ENCODE peak calls at places on chromosomes 12 and 14, in four cellular contexts. One of them, this sample, is unnamed.

GRCh38 chr14:101019974-101020710 is 116.6 kb upstream of the RTL1 start:
- DNase-seq in dorsolateral prefrontal cortex: peak
- DNase-seq in mucosa of descending colon: no peak
- DNase-seq in NB4: no peak
- DNase-seq in this sample: peak

GRCh38 chr12:7947011-7947410 is 11.0 kb upstream of the SLC2A3 start:
- DNase-seq in dorsolateral prefrontal cortex: no peak
- DNase-seq in mucosa of descending colon: no peak
- DNase-seq in NB4: no peak
- DNase-seq in this sample: no peak

GRCh38 chr14:49992901-49993335 is 100.0 kb downstream of the ARF6 start:
- DNase-seq in dorsolateral prefrontal cortex: no peak
- DNase-seq in mucosa of descending colon: no peak
- DNase-seq in NB4: no peak
- DNase-seq in this sample: no peak

GRCh38 chr12:122123761-122124145 is 45.2 kb downstream of the MLXIP start:
- DNase-seq in dorsolateral prefrontal cortex: no peak
- DNase-seq in mucosa of descending colon: no peak
- DNase-seq in NB4: no peak
- DNase-seq in this sample: no peak

GRCh38 chr12:103851127-103851526 is 10.1 kb upstream of the NT5DC3 start:
- DNase-seq in dorsolateral prefrontal cortex: no peak
- DNase-seq in mucosa of descending colon: no peak
- DNase-seq in NB4: no peak
- DNase-seq in this sample: no peak

GRCh38 chr14:104940526-104941150 is 16.0 kb downstream of the PLD4 start:
- DNase-seq in dorsolateral prefrontal cortex: no peak
- DNase-seq in mucosa of descending colon: no peak
- DNase-seq in NB4: no peak
- DNase-seq in this sample: no peak

GRCh38 chr12:6438345-6438744 is 6.4 kb upstream of the CD27 start:
- DNase-seq in dorsolateral prefrontal cortex: no peak
- DNase-seq in mucosa of descending colon: no peak
- DNase-seq in NB4: no peak
- DNase-seq in this sample: no peak

GRCh38 chr12:3336606-3337311 is 154.2 kb upstream of the PRMT8 start:
- DNase-seq in dorsolateral prefrontal cortex: peak
- DNase-seq in mucosa of descending colon: no peak
- DNase-seq in NB4: no peak
- DNase-seq in this sample: no peak

GRCh38 chr12:51320695-51321320 is 3.2 kb downstream of the BIN2 start:
- DNase-seq in dorsolateral prefrontal cortex: no peak
- DNase-seq in mucosa of descending colon: no peak
- DNase-seq in NB4: peak
- DNase-seq in this sample: no peak

GRCh38 chr14:59126714-59127436 is 61.6 kb upstream of the DAAM1 start:
- DNase-seq in dorsolateral prefrontal cortex: no peak
- DNase-seq in mucosa of descending colon: peak
- DNase-seq in NB4: peak
- DNase-seq in this sample: no peak

GRCh38 chr12:18239561-18239960 is 21.8 kb upstream of the PIK3C2G start:
- DNase-seq in dorsolateral prefrontal cortex: no peak
- DNase-seq in mucosa of descending colon: no peak
- DNase-seq in NB4: no peak
- DNase-seq in this sample: no peak

GRCh38 chr12:109807954-109808353 is 25.2 kb downstream of the TRPV4 start:
- DNase-seq in dorsolateral prefrontal cortex: no peak
- DNase-seq in mucosa of descending colon: no peak
- DNase-seq in NB4: no peak
- DNase-seq in this sample: no peak

GRCh38 chr12:109803678-109804077 is 29.5 kb downstream of the TRPV4 start:
- DNase-seq in dorsolateral prefrontal cortex: no peak
- DNase-seq in mucosa of descending colon: no peak
- DNase-seq in NB4: no peak
- DNase-seq in this sample: no peak

GRCh38 chr12:109808876-109809646 is 24.1 kb downstream of the TRPV4 start:
- DNase-seq in dorsolateral prefrontal cortex: no peak
- DNase-seq in mucosa of descending colon: no peak
- DNase-seq in NB4: no peak
- DNase-seq in this sample: no peak

GRCh38 chr12:109802828-109803227 is 30.4 kb downstream of the TRPV4 start:
- DNase-seq in dorsolateral prefrontal cortex: no peak
- DNase-seq in mucosa of descending colon: no peak
- DNase-seq in NB4: no peak
- DNase-seq in this sample: no peak

GRCh38 chr12:109804820-109805761 is 28.1 kb downstream of the TRPV4 start:
- DNase-seq in dorsolateral prefrontal cortex: peak
- DNase-seq in mucosa of descending colon: peak
- DNase-seq in NB4: peak
- DNase-seq in this sample: peak
- TF ChIP-seq CTCF in dorsolateral prefrontal cortex: peak
- TF ChIP-seq CTCF in mucosa of descending colon: peak
- TF ChIP-seq CTCF in NB4: peak
- TF ChIP-seq CTCF in this sample: peak

GRCh38 chr12:11508699-11509098 is 113.3 kb upstream of the PRB2 start:
- DNase-seq in dorsolateral prefrontal cortex: no peak
- DNase-seq in mucosa of descending colon: no peak
- DNase-seq in NB4: no peak
- DNase-seq in this sample: no peak

GRCh38 chr12:11517080-11517479 is 121.7 kb upstream of the PRB2 start:
- DNase-seq in dorsolateral prefrontal cortex: no peak
- DNase-seq in mucosa of descending colon: no peak
- DNase-seq in NB4: no peak
- DNase-seq in this sample: no peak

GRCh38 chr12:11510671-11511070 is 115.3 kb upstream of the PRB2 start:
- DNase-seq in dorsolateral prefrontal cortex: no peak
- DNase-seq in mucosa of descending colon: no peak
- DNase-seq in NB4: no peak
- DNase-seq in this sample: no peak

DNA sequence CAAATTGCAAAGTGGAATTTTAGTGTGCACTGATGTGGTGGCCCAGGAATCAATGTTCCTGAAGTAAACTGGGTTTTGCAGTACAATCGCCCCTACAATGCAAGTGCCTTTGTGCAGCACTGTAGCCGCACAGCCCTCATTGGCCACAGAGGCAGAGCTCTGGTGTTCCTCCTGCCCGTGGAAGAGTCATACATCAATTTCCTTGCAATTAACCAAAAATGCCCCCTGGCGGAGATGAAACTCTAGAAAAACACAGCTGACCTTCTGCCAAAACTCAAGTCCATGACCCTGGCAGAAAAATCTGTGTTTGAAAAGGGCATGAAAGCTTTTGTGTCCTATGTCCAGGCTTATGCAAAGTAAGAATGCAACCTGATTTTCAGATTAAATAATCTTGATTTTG is 117.9 kb upstream of the PRB2 start:
- DNase-seq in dorsolateral prefrontal cortex: no peak
- DNase-seq in mucosa of descending colon: no peak
- DNase-seq in NB4: peak
- DNase-seq in this sample: no peak
- TF ChIP-seq CTCF in dorsolateral prefrontal cortex: no peak
- TF ChIP-seq CTCF in mucosa of descending colon: no peak
- TF ChIP-seq CTCF in NB4: peak
- TF ChIP-seq CTCF in this sample: no peak

GRCh38 chr12:47886471-47887240 is 18.1 kb downstream of the VDR start:
- DNase-seq in dorsolateral prefrontal cortex: no peak
- DNase-seq in mucosa of descending colon: no peak
- DNase-seq in NB4: no peak
- DNase-seq in this sample: no peak
- TF ChIP-seq CTCF in dorsolateral prefrontal cortex: no peak
- TF ChIP-seq CTCF in mucosa of descending colon: no peak
- TF ChIP-seq CTCF in NB4: no peak
- TF ChIP-seq CTCF in this sample: no peak

GRCh38 chr14:69708586-69709169 is 58.3 kb upstream of the SRSF5 start:
- DNase-seq in dorsolateral prefrontal cortex: peak
- DNase-seq in mucosa of descending colon: peak
- DNase-seq in NB4: peak
- DNase-seq in this sample: no peak
- TF ChIP-seq CTCF in dorsolateral prefrontal cortex: peak
- TF ChIP-seq CTCF in mucosa of descending colon: no peak
- TF ChIP-seq CTCF in NB4: peak
- TF ChIP-seq CTCF in this sample: no peak

GRCh38 chr14:37903561-37904191 is 304.0 kb upstream of the SSTR1 start:
- DNase-seq in dorsolateral prefrontal cortex: no peak
- DNase-seq in mucosa of descending colon: peak
- DNase-seq in NB4: peak
- DNase-seq in this sample: no peak
- TF ChIP-seq CTCF in dorsolateral prefrontal cortex: peak
- TF ChIP-seq CTCF in mucosa of descending colon: no peak
- TF ChIP-seq CTCF in NB4: no peak
- TF ChIP-seq CTCF in this sample: peak

DNA sequence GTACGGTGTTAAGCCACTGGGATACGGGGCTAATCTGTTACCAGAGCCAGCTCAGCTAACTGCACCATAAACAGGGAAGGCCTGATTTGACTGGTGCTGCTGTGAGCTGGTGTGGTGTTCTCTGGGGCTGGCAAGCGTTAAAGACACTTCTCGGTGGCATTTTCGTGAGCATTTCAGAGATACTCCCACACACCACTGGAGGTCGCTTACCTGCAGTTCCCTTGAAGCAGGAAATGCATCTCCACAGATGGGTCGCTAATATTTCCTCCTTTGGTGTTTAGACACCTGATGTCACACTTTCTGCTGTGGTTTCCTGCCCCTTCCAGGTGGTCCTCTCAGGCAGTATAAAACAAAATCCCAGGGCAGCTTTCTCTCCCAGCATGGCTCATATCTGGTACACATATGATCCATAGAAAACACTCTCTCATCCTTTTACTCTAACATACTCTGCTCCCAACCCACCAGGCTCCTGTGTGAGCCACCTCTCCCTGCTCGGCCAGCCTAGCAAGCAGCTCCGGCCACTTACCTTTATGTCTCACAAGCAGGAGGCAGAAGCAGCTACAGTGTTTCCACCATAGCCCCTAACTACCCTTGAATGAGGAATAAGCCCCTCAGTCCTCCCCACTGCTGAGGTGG is 129.9 kb upstream of the GRIN2B start:
- DNase-seq in dorsolateral prefrontal cortex: no peak
- DNase-seq in mucosa of descending colon: peak
- DNase-seq in NB4: peak
- DNase-seq in this sample: no peak
- TF ChIP-seq CTCF in dorsolateral prefrontal cortex: no peak
- TF ChIP-seq CTCF in mucosa of descending colon: no peak
- TF ChIP-seq CTCF in NB4: peak
- TF ChIP-seq CTCF in this sample: no peak

DNA sequence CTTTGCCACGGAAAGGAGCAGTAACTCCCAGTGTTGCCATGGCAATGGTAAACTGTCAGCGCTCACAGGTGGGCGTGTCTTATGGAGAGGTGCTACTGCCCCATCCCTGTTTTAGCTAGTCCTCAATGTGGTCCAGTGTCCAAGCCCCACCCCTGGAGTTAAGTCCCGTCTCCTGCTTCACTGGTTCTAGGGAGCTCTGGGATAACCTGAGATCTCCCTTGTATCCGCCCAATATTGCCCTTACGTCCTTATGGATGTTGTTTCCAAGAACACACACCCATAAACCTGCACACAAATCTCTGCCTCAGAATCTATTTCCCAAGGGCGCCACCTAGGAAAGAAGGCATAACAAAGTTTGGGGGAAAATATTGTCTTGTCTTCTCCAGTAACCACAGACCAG is 64.2 kb downstream of the SPRING1 start:
- DNase-seq in dorsolateral prefrontal cortex: no peak
- DNase-seq in mucosa of descending colon: peak
- DNase-seq in NB4: peak
- DNase-seq in this sample: peak
- TF ChIP-seq CTCF in dorsolateral prefrontal cortex: no peak
- TF ChIP-seq CTCF in mucosa of descending colon: no peak
- TF ChIP-seq CTCF in NB4: peak
- TF ChIP-seq CTCF in this sample: no peak

GRCh38 chr14:102434647-102435175 is 72.0 kb downstream of the TECPR2 start:
- DNase-seq in dorsolateral prefrontal cortex: no peak
- DNase-seq in mucosa of descending colon: no peak
- DNase-seq in NB4: no peak
- DNase-seq in this sample: no peak
- TF ChIP-seq CTCF in dorsolateral prefrontal cortex: no peak
- TF ChIP-seq CTCF in mucosa of descending colon: no peak
- TF ChIP-seq CTCF in NB4: no peak
- TF ChIP-seq CTCF in this sample: no peak

GRCh38 chr12:89960011-89960507 is 251.4 kb upstream of the ATP2B1 start:
- DNase-seq in dorsolateral prefrontal cortex: no peak
- DNase-seq in mucosa of descending colon: peak
- DNase-seq in NB4: no peak
- DNase-seq in this sample: peak

GRCh38 chr12:89959188-89959587 is 250.6 kb upstream of the ATP2B1 start:
- DNase-seq in dorsolateral prefrontal cortex: no peak
- DNase-seq in mucosa of descending colon: peak
- DNase-seq in NB4: no peak
- DNase-seq in this sample: no peak

GRCh38 chr12:89960607-89961394 is 252.2 kb upstream of the ATP2B1 start:
- DNase-seq in dorsolateral prefrontal cortex: no peak
- DNase-seq in mucosa of descending colon: peak
- DNase-seq in NB4: no peak
- DNase-seq in this sample: peak

GRCh38 chr12:89965993-89966392 is 257.4 kb upstream of the ATP2B1 start:
- DNase-seq in dorsolateral prefrontal cortex: no peak
- DNase-seq in mucosa of descending colon: no peak
- DNase-seq in NB4: no peak
- DNase-seq in this sample: no peak

GRCh38 chr12:89962648-89963047 is 254.0 kb upstream of the ATP2B1 start:
- DNase-seq in dorsolateral prefrontal cortex: no peak
- DNase-seq in mucosa of descending colon: peak
- DNase-seq in NB4: peak
- DNase-seq in this sample: peak
- TF ChIP-seq CTCF in dorsolateral prefrontal cortex: no peak
- TF ChIP-seq CTCF in mucosa of descending colon: no peak
- TF ChIP-seq CTCF in NB4: no peak
- TF ChIP-seq CTCF in this sample: peak